ENCODE peak calls at places on chromosomes 13 and 19, in nine cellular contexts. One of them, this sample, is unnamed.

GRCh38 chr13:30889196-30889690 is 16.8 kb upstream of the MEDAG start:
- DNase-seq in transverse colon: no peak
- DNase-seq in thyroid gland: no peak
- DNase-seq in heart left ventricle: no peak
- DNase-seq in stomach: no peak
- DNase-seq in tibial nerve: no peak
- DNase-seq in esophagus squamous epithelium: no peak
- DNase-seq in IMR-90: no peak
- DNase-seq in right lobe of liver: no peak
- DNase-seq in this sample: no peak

GRCh38 chr13:99608345-99608744 is 107.1 kb downstream of the TM9SF2 start:
- DNase-seq in IMR-90: no peak
- DNase-seq in thyroid gland: no peak
- DNase-seq in heart left ventricle: no peak
- DNase-seq in transverse colon: no peak
- DNase-seq in right lobe of liver: no peak
- DNase-seq in stomach: no peak
- DNase-seq in tibial nerve: no peak
- DNase-seq in esophagus squamous epithelium: no peak
- DNase-seq in this sample: no peak

GRCh38 chr19:18450934-18451836 is 13.3 kb upstream of the ISYNA1 start:
- DNase-seq in transverse colon: peak; percentile 90
- DNase-seq in tibial nerve: peak; percentile 95
- DNase-seq in IMR-90: peak; percentile 64
- DNase-seq in thyroid gland: peak; percentile 88
- DNase-seq in stomach: peak; percentile 91
- DNase-seq in esophagus squamous epithelium: no peak
- DNase-seq in heart left ventricle: peak; percentile 87
- DNase-seq in right lobe of liver: peak; percentile 84
- DNase-seq in this sample: peak; percentile 72

GRCh38 chr13:90197722-90198121 is 1149.8 kb upstream of the MIR17HG start:
- DNase-seq in tibial nerve: no peak
- DNase-seq in transverse colon: no peak
- DNase-seq in esophagus squamous epithelium: no peak
- DNase-seq in thyroid gland: no peak
- DNase-seq in IMR-90: no peak
- DNase-seq in heart left ventricle: no peak
- DNase-seq in right lobe of liver: no peak
- DNase-seq in stomach: no peak
- DNase-seq in this sample: no peak

GRCh38 chr13:113978741-113979481 is 5.0 kb upstream of the C13orf46 start:
- DNase-seq in transverse colon: no peak
- DNase-seq in esophagus squamous epithelium: no peak
- DNase-seq in tibial nerve: no peak
- DNase-seq in stomach: peak; percentile 75
- DNase-seq in heart left ventricle: no peak
- DNase-seq in right lobe of liver: peak; percentile 42
- DNase-seq in thyroid gland: peak; percentile 1
- DNase-seq in IMR-90: no peak
- DNase-seq in this sample: no peak

GRCh38 chr13:111099292-111099691 is 15.8 kb upstream of the ARHGEF7 start:
- DNase-seq in tibial nerve: no peak
- DNase-seq in esophagus squamous epithelium: no peak
- DNase-seq in stomach: no peak
- DNase-seq in right lobe of liver: no peak
- DNase-seq in IMR-90: no peak
- DNase-seq in thyroid gland: no peak
- DNase-seq in heart left ventricle: no peak
- DNase-seq in transverse colon: no peak
- DNase-seq in this sample: no peak

GRCh38 chr13:82698383-82698782 is 1183.9 kb downstream of the SLITRK1 start:
- DNase-seq in IMR-90: no peak
- DNase-seq in transverse colon: no peak
- DNase-seq in right lobe of liver: no peak
- DNase-seq in esophagus squamous epithelium: no peak
- DNase-seq in heart left ventricle: no peak
- DNase-seq in thyroid gland: no peak
- DNase-seq in tibial nerve: no peak
- DNase-seq in stomach: no peak
- DNase-seq in this sample: no peak

GRCh38 chr19:48784527-48784926 is 26.3 kb downstream of the BCAT2 start:
- DNase-seq in right lobe of liver: no peak
- DNase-seq in thyroid gland: no peak
- DNase-seq in esophagus squamous epithelium: no peak
- DNase-seq in stomach: no peak
- DNase-seq in IMR-90: no peak
- DNase-seq in tibial nerve: no peak
- DNase-seq in transverse colon: no peak
- DNase-seq in heart left ventricle: no peak
- DNase-seq in this sample: no peak

GRCh38 chr19:44576843-44577565 is 36.4 kb upstream of the IGSF23 start:
- DNase-seq in esophagus squamous epithelium: no peak
- DNase-seq in IMR-90: peak; percentile 20
- DNase-seq in transverse colon: peak; percentile 57
- DNase-seq in thyroid gland: peak; percentile 53
- DNase-seq in right lobe of liver: no peak
- DNase-seq in heart left ventricle: peak; percentile 20
- DNase-seq in tibial nerve: no peak
- DNase-seq in stomach: peak; percentile 56
- DNase-seq in this sample: no peak

GRCh38 chr13:101523732-101524131 is 71.3 kb downstream of the ITGBL1 start:
- DNase-seq in heart left ventricle: no peak
- DNase-seq in right lobe of liver: no peak
- DNase-seq in transverse colon: no peak
- DNase-seq in esophagus squamous epithelium: no peak
- DNase-seq in tibial nerve: no peak
- DNase-seq in stomach: no peak
- DNase-seq in IMR-90: peak; percentile 84
- DNase-seq in thyroid gland: peak; percentile 29
- DNase-seq in this sample: no peak

GRCh38 chr13:49635599-49636433 is 7.5 kb downstream of the ARL11 start:
- DNase-seq in heart left ventricle: no peak
- DNase-seq in transverse colon: no peak
- DNase-seq in thyroid gland: peak; percentile 17
- DNase-seq in tibial nerve: peak; percentile 19
- DNase-seq in IMR-90: peak; percentile 43
- DNase-seq in esophagus squamous epithelium: no peak
- DNase-seq in stomach: peak; percentile 53
- DNase-seq in right lobe of liver: no peak
- DNase-seq in this sample: no peak

GRCh38 chr13:31742102-31742695 is 2.9 kb downstream of the RXFP2 start:
- DNase-seq in transverse colon: peak; percentile 55
- DNase-seq in right lobe of liver: peak; percentile 68
- DNase-seq in thyroid gland: peak; percentile 59
- DNase-seq in stomach: peak; percentile 68
- DNase-seq in IMR-90: peak; percentile 69
- DNase-seq in heart left ventricle: peak; percentile 63
- DNase-seq in esophagus squamous epithelium: no peak
- DNase-seq in tibial nerve: peak; percentile 74
- DNase-seq in this sample: peak; percentile 65

GRCh38 chr19:28075229-28075628 is 1137.7 kb downstream of the UQCRFS1 start:
- DNase-seq in stomach: no peak
- DNase-seq in right lobe of liver: no peak
- DNase-seq in transverse colon: no peak
- DNase-seq in thyroid gland: no peak
- DNase-seq in tibial nerve: no peak
- DNase-seq in heart left ventricle: no peak
- DNase-seq in IMR-90: no peak
- DNase-seq in esophagus squamous epithelium: no peak
- DNase-seq in this sample: no peak

GRCh38 chr19:10991521-10992081 is 30.8 kb downstream of the SMARCA4 start:
- DNase-seq in thyroid gland: no peak
- DNase-seq in stomach: no peak
- DNase-seq in tibial nerve: no peak
- DNase-seq in transverse colon: no peak
- DNase-seq in IMR-90: no peak
- DNase-seq in esophagus squamous epithelium: no peak
- DNase-seq in right lobe of liver: no peak
- DNase-seq in heart left ventricle: no peak
- DNase-seq in this sample: no peak

GRCh38 chr13:113905942-113906341 is 42.1 kb upstream of the GAS6 start:
- DNase-seq in transverse colon: no peak
- DNase-seq in IMR-90: no peak
- DNase-seq in tibial nerve: no peak
- DNase-seq in heart left ventricle: no peak
- DNase-seq in stomach: peak; percentile 9
- DNase-seq in thyroid gland: no peak
- DNase-seq in esophagus squamous epithelium: no peak
- DNase-seq in right lobe of liver: no peak
- DNase-seq in this sample: peak; percentile 7

DNA sequence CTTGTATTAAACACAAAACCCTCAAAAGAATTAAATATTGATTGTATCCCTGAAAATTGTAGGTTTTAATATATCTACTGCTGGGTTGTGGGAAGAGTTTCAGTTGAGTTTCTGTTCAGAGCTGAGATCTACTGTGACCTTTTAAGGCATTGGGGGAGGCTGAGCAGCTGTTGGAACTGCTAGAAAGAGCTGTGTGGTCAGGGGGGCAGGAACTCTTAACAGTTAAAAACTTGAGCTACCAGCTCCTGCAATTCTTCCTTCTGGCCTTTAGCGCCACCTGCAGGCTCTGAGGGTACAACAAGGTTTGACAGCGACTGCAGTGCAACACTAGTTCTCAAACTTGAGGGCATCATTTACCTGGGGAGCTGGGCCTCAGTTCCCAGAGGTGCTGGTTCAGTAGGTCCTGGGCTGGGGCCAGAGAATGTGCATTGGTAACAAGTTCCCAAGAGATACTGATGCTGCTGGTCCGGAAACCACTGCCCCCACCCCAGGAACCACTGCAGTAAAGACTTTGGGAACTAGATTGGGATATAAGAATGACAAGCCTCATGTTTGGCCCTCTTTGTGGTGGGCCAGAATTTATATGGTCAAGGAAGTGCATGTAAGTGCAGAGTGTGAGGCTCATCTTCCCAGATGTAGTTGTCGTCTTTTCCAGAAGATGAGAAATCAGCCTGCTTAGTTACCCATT is 2.5 kb downstream of the RNASEH2B start:
- DNase-seq in transverse colon: peak; percentile 94
- DNase-seq in heart left ventricle: peak; percentile 86
- DNase-seq in tibial nerve: peak; percentile 96
- DNase-seq in esophagus squamous epithelium: peak; percentile 31
- DNase-seq in right lobe of liver: peak; percentile 88
- DNase-seq in stomach: peak; percentile 91
- DNase-seq in IMR-90: peak; percentile 90
- DNase-seq in thyroid gland: peak; percentile 92
- DNase-seq in this sample: peak; percentile 80
- H3K27me3 ChIP-seq in transverse colon: no peaks in the 10 kb centered on the region
- H3K27me3 ChIP-seq in heart left ventricle: no peaks in the 10 kb centered on the region
- H3K27me3 ChIP-seq in tibial nerve: no peaks in the 10 kb centered on the region
- H3K27me3 ChIP-seq in esophagus squamous epithelium: no peaks in the 10 kb centered on the region
- H3K27me3 ChIP-seq in right lobe of liver: no peaks in the 10 kb centered on the region
- H3K27me3 ChIP-seq in stomach: no peaks in the 10 kb centered on the region
- H3K27me3 ChIP-seq in IMR-90: no peaks in the 10 kb centered on the region
- H3K27me3 ChIP-seq in thyroid gland: no peaks in the 10 kb centered on the region
- H3K27me3 ChIP-seq in this sample: no peaks in the 10 kb centered on the region

DNA sequence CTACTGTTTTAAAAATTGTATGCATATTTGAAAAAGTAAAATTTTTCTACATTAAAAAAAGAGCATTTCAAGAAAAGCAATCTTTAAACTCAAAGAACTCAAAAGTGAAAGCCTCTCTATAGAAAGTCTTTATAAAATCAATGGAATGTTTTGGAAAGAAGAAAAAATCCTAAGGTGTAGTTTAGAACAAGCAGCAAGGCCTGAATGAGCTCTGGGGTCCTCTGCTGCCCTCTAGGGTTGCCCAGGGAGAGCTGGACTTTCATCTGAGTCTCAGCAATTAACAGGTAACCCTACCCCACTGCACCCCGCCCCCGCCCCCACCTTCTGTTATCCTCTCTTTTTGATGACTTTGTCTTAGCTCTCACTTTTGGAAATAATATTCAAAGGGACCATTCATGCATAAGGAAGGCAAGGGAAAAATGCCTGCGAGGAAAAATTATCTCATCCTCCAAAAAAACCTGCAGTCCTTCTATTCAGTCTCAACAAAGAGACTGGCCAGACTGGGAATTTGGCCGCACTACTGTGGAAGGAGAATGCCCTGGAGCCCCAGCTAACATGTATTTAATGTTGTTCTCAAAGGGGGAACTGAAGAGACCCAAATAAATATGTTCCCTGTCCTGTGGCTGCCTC is 24.1 kb downstream of the SLC25A30 start:
- DNase-seq in tibial nerve: no peak
- DNase-seq in transverse colon: peak; percentile 41
- DNase-seq in heart left ventricle: peak; percentile 53
- DNase-seq in right lobe of liver: no peak
- DNase-seq in IMR-90: peak; percentile 54
- DNase-seq in esophagus squamous epithelium: no peak
- DNase-seq in thyroid gland: peak; percentile 68
- DNase-seq in stomach: peak; percentile 48
- DNase-seq in this sample: peak; percentile 61
- TF ChIP-seq CTCF in tibial nerve: peak; percentile 54
- TF ChIP-seq CTCF in transverse colon: peak; percentile 28
- TF ChIP-seq CTCF in heart left ventricle: peak; percentile 44
- TF ChIP-seq CTCF in right lobe of liver: peak; percentile 60
- TF ChIP-seq CTCF in IMR-90: peak; percentile 59
- TF ChIP-seq CTCF in esophagus squamous epithelium: no peak
- TF ChIP-seq CTCF in thyroid gland: peak; percentile 36
- TF ChIP-seq CTCF in stomach: no peak
- TF ChIP-seq CTCF in this sample: no peak

GRCh38 chr13:53520132-53520531 is 491.5 kb downstream of the OLFM4 start:
- DNase-seq in heart left ventricle: no peak
- DNase-seq in esophagus squamous epithelium: no peak
- DNase-seq in right lobe of liver: no peak
- DNase-seq in tibial nerve: no peak
- DNase-seq in stomach: no peak
- DNase-seq in thyroid gland: no peak
- DNase-seq in IMR-90: no peak
- DNase-seq in transverse colon: no peak
- DNase-seq in this sample: no peak
- TF ChIP-seq POLR2A in heart left ventricle: no peak
- TF ChIP-seq POLR2A in esophagus squamous epithelium: no peak
- TF ChIP-seq POLR2A in right lobe of liver: no peak
- TF ChIP-seq POLR2A in tibial nerve: no peak
- TF ChIP-seq POLR2A in stomach: no peak
- TF ChIP-seq POLR2A in thyroid gland: no peak
- TF ChIP-seq POLR2A in IMR-90: no peak
- TF ChIP-seq POLR2A in transverse colon: no peak
- TF ChIP-seq POLR2A in this sample: no peak

DNA sequence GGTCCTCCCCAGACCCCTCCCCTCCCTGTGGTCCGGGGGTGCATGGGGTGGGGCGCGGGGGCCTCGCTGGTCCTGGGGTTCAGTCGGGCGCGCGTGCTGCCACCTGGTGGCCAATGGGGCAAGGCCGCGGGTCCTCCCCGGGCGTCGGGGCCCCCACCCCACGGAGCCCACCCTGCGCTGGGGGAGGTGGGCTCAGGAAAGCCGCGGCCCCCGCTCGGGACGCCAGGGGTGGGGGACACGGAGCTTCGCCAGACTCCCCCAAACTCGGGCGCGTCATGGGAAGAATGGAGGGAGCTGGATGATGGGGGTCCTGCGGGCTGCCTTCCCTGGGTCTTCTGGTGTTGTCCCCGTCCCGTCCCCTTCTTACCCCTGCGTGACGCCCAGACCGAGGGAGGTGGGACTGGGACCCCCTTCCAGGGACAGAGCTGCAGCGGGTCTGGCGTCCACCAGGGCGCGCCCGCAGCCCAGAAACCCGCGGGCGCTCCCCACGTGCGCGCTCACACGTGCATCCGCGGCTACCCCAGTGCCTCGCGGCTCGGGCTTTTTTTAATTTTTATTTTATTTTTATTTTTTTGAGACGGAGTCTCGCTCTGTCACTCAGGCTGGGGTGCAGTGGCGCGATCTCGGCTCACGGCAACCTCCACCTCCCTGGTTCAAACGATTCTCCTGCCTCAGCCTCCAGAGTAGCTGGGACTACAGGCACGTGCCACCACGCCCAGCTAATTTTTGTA is 19.8 kb upstream of the TCF3 start:
- DNase-seq in esophagus squamous epithelium: no peak
- DNase-seq in right lobe of liver: no peak
- DNase-seq in IMR-90: peak; percentile 30
- DNase-seq in heart left ventricle: no peak
- DNase-seq in transverse colon: peak; percentile 45
- DNase-seq in thyroid gland: no peak
- DNase-seq in stomach: no peak
- DNase-seq in tibial nerve: no peak
- DNase-seq in this sample: no peak
- H3K27me3 ChIP-seq in esophagus squamous epithelium: peaks cover 13% of the 10 kb centered on the region
- H3K27me3 ChIP-seq in right lobe of liver: no peaks in the 10 kb centered on the region
- H3K27me3 ChIP-seq in IMR-90: peaks cover 62% of the 10 kb centered on the region
- H3K27me3 ChIP-seq in heart left ventricle: peaks cover 89% of the 10 kb centered on the region
- H3K27me3 ChIP-seq in transverse colon: peaks cover 97% of the 10 kb centered on the region
- H3K27me3 ChIP-seq in thyroid gland: peaks cover 33% of the 10 kb centered on the region
- H3K27me3 ChIP-seq in stomach: peaks cover 86% of the 10 kb centered on the region
- H3K27me3 ChIP-seq in tibial nerve: peaks cover 5% of the 10 kb centered on the region
- H3K27me3 ChIP-seq in this sample: peaks cover 89% of the 10 kb centered on the region